ENCODE peak calls at places on chromosomes 5 and 9, in eight cellular contexts. One of them, this sample, is unnamed.

GRCh38 chr5:66689522-66690220 is 93.5 kb downstream of the MAST4 start:
- DNase-seq in fibroblast of lung: no peak
- DNase-seq in epithelial cell of esophagus: peak
- DNase-seq in central memory CD8-positive, alpha-beta T cell: no peak
- DNase-seq in HCEC 1CT: no peak
- DNase-seq in HFFc6: no peak
- DNase-seq in retina: no peak
- DNase-seq in HuH-7: no peak
- DNase-seq in this sample: no peak

GRCh38 chr5:113581388-113581787 is 67.9 kb downstream of the YTHDC2 start:
- DNase-seq in retina: no peak
- DNase-seq in central memory CD8-positive, alpha-beta T cell: no peak
- DNase-seq in HCEC 1CT: no peak
- DNase-seq in epithelial cell of esophagus: no peak
- DNase-seq in HFFc6: no peak
- DNase-seq in fibroblast of lung: no peak
- DNase-seq in HuH-7: no peak
- DNase-seq in this sample: no peak

GRCh38 chr5:148991606-148992005 is 71.3 kb downstream of the SH3TC2 start:
- DNase-seq in epithelial cell of esophagus: peak
- DNase-seq in HFFc6: no peak
- DNase-seq in central memory CD8-positive, alpha-beta T cell: no peak
- DNase-seq in retina: no peak
- DNase-seq in fibroblast of lung: no peak
- DNase-seq in HCEC 1CT: peak
- DNase-seq in HuH-7: no peak
- DNase-seq in this sample: no peak

GRCh38 chr9:15430920-15431844 is 8.5 kb downstream of the SNAPC3 start:
- DNase-seq in central memory CD8-positive, alpha-beta T cell: no peak
- DNase-seq in HCEC 1CT: no peak
- DNase-seq in fibroblast of lung: no peak
- DNase-seq in epithelial cell of esophagus: peak
- DNase-seq in retina: no peak
- DNase-seq in HuH-7: no peak
- DNase-seq in HFFc6: no peak
- DNase-seq in this sample: no peak

GRCh38 chr5:138469540-138470321 is 4.5 kb downstream of the EGR1 start:
- DNase-seq in fibroblast of lung: peak
- DNase-seq in HuH-7: no peak
- DNase-seq in epithelial cell of esophagus: peak
- DNase-seq in retina: no peak
- DNase-seq in HFFc6: peak
- DNase-seq in HCEC 1CT: peak
- DNase-seq in central memory CD8-positive, alpha-beta T cell: no peak
- DNase-seq in this sample: no peak

GRCh38 chr9:125189361-125190289 is at the start of gene PPP6C:
- DNase-seq in HCEC 1CT: peak
- DNase-seq in central memory CD8-positive, alpha-beta T cell: peak
- DNase-seq in epithelial cell of esophagus: peak
- DNase-seq in retina: peak
- DNase-seq in fibroblast of lung: peak
- DNase-seq in HFFc6: peak
- DNase-seq in HuH-7: peak
- DNase-seq in this sample: peak

GRCh38 chr5:67156976-67157583 is 39.5 kb downstream of the CD180 start:
- DNase-seq in epithelial cell of esophagus: peak
- DNase-seq in HFFc6: peak
- DNase-seq in central memory CD8-positive, alpha-beta T cell: no peak
- DNase-seq in retina: peak
- DNase-seq in fibroblast of lung: peak
- DNase-seq in HCEC 1CT: peak
- DNase-seq in HuH-7: peak
- DNase-seq in this sample: no peak

GRCh38 chr5:32100230-32100629 is 73.9 kb downstream of the GOLPH3 start:
- DNase-seq in central memory CD8-positive, alpha-beta T cell: no peak
- DNase-seq in retina: peak
- DNase-seq in HFFc6: no peak
- DNase-seq in HuH-7: no peak
- DNase-seq in HCEC 1CT: no peak
- DNase-seq in fibroblast of lung: no peak
- DNase-seq in epithelial cell of esophagus: no peak
- DNase-seq in this sample: no peak

GRCh38 chr9:122005597-122005996 is 87.5 kb downstream of the TTLL11 start:
- DNase-seq in central memory CD8-positive, alpha-beta T cell: no peak
- DNase-seq in HCEC 1CT: peak
- DNase-seq in epithelial cell of esophagus: peak
- DNase-seq in fibroblast of lung: peak
- DNase-seq in HFFc6: peak
- DNase-seq in HuH-7: peak
- DNase-seq in retina: no peak
- DNase-seq in this sample: no peak

GRCh38 chr5:65927497-65928340 is 1.3 kb downstream of the ERBIN start:
- DNase-seq in HFFc6: peak
- DNase-seq in HCEC 1CT: peak
- DNase-seq in epithelial cell of esophagus: peak
- DNase-seq in fibroblast of lung: peak
- DNase-seq in retina: peak
- DNase-seq in HuH-7: peak
- DNase-seq in central memory CD8-positive, alpha-beta T cell: no peak
- DNase-seq in this sample: no peak

This sample was measured in cortex of kidney.